ENCODE peak calls at places on chromosomes 16 and 17, in six cellular contexts. Y is M059J, O is GM13977, B is dorsolateral prefrontal cortex, H is NCI-H1105, E is A549. F is an unnamed sample.

GRCh38 chr16:84813141-84813933 is 6.4 kb upstream of the CRISPLD2 start:
- DNase-seq in E (no peak), H (no peak), B (no peak), Y (peak; percentile 75), O (no peak), F (no peak)

GRCh38 chr16:66474750-66475199 is 47.7 kb downstream of the BEAN1 start:
- DNase-seq in O (peak; percentile 89), B (no peak), Y (peak; percentile 39), E (no peak), H (peak; percentile 18), F (peak; percentile 77)

GRCh38 chr16:55711959-55712876 is 56.4 kb downstream of the SLC6A2 start:
- DNase-seq in B (peak; percentile 60), H (peak; percentile 82), Y (peak; percentile 57), O (peak; percentile 53), E (peak; percentile 70), F (peak; percentile 24)

GRCh38 chr16:1030381-1030901 is 42.1 kb upstream of the SSTR5 start:
- DNase-seq in O (no peak), H (no peak), B (no peak), E (no peak), Y (no peak), F (no peak)

GRCh38 chr16:521381-522210 is 5.9 kb upstream of the CAPN15 start:
- DNase-seq in B (no peak), O (no peak), H (no peak), E (no peak), Y (no peak), F (no peak)

GRCh38 chr17:67565068-67565467 is 152.7 kb upstream of the NOL11 start:
- DNase-seq in B (no peak), E (no peak), Y (no peak), H (no peak), O (no peak), F (no peak)

GRCh38 chr16:77556203-77556602 is 121.4 kb upstream of the ADAMTS18 start:
- DNase-seq in E (no peak), O (no peak), Y (peak; percentile 47), B (no peak), H (no peak), F (no peak)

GRCh38 chr17:292016-292415 is 60.6 kb downstream of the RPH3AL start:
- DNase-seq in Y (no peak), E (no peak), O (no peak), B (no peak), H (no peak), F (no peak)

GRCh38 chr16:87392823-87393679 is 915 bp downstream of the MAP1LC3B start:
- DNase-seq in O (no peak), E (peak; percentile 46), H (no peak), Y (peak; percentile 56), B (no peak), F (no peak)

GRCh38 chr17:64683791-64684190 is 21.7 kb upstream of the SMURF2 start:
- DNase-seq in B (no peak), Y (peak; percentile 74), E (no peak), O (no peak), H (no peak), F (no peak)

GRCh38 chr17:43416998-43417891 is 18.5 kb downstream of the ARL4D start:
- DNase-seq in O (no peak), H (peak; percentile 5), E (peak; percentile 40), B (peak; percentile 71), Y (no peak), F (no peak)

GRCh38 chr17:7219812-7220592 is at the start of the genes ACADVL and DLG4:
- DNase-seq in B (peak; percentile 92), Y (peak; percentile 94), H (peak; percentile 72), O (peak; percentile 94), E (peak; percentile 82), F (peak; percentile 14)

GRCh38 chr16:84308120-84308519 is 13.4 kb downstream of the WFDC1 start:
- DNase-seq in B (peak; percentile 16), E (peak; percentile 64), O (peak; percentile 44), H (no peak), Y (peak; percentile 48), F (no peak)

GRCh38 chr17:4365628-4366311 is 705 bp downstream of the UBE2G1 start:
- DNase-seq in H (peak; percentile 54), O (peak; percentile 14), Y (peak; percentile 32), E (peak; percentile 35), B (peak; percentile 31), F (no peak)

GRCh38 chr17:82296511-82297279 is 20.7 kb downstream of the CD7 start:
- DNase-seq in B (no peak), H (no peak), E (no peak), Y (no peak), O (no peak), F (no peak)

GRCh38 chr16:25161753-25162152 is 50.2 kb downstream of the LCMT1 start:
- DNase-seq in H (no peak), B (no peak), Y (no peak), E (no peak), O (no peak), F (no peak)

GRCh38 chr17:39197380-39198185 is at the start of gene CACNB1:
- DNase-seq in B (peak; percentile 79), Y (peak; percentile 73), H (peak; percentile 74), O (peak; percentile 92), E (peak; percentile 78), F (no peak)

GRCh38 chr16:85627102-85627834 is 14.1 kb downstream of the GSE1 start:
- DNase-seq in B (no peak), Y (no peak), O (no peak), E (no peak), H (no peak), F (no peak)

GRCh38 chr16:14527411-14528044 is 102.5 kb downstream of the PARN start:
- DNase-seq in O (no peak), E (peak; percentile 39), B (no peak), Y (no peak), H (no peak), F (no peak)

GRCh38 chr17:47208744-47209488 is at the start of gene MYL4:
- DNase-seq in B (no peak), O (no peak), E (no peak), H (no peak), Y (no peak), F (no peak)

GRCh38 chr16:56551796-56552738 is 12.8 kb upstream of the MT4 start:
- DNase-seq in Y (peak; percentile 22), B (peak; percentile 54), O (no peak), E (no peak), H (no peak), F (no peak)

GRCh38 chr17:52027620-52028019 is 130.9 kb downstream of the CA10 start:
- DNase-seq in H (no peak), O (no peak), E (peak; percentile 9), B (no peak), Y (peak; percentile 56), F (no peak)

GRCh38 chr16:69839798-69840409 is 77.8 kb downstream of the WWP2 start:
- DNase-seq in Y (no peak), B (peak; percentile 70), H (no peak), O (no peak), E (no peak), F (no peak)

GRCh38 chr17:2173005-2173404 is 118.1 kb downstream of the HIC1 start:
- DNase-seq in E (no peak), B (no peak), H (no peak), Y (no peak), O (no peak), F (peak; percentile 8)

GRCh38 chr17:67829331-67829730 is 4.0 kb downstream of the BPTF start:
- DNase-seq in Y (no peak), E (no peak), H (no peak), O (peak; percentile 52), B (no peak), F (no peak)

GRCh38 chr16:78200623-78201096 is 101.2 kb downstream of the WWOX start:
- DNase-seq in O (no peak), B (no peak), Y (no peak), H (no peak), E (no peak), F (no peak)

GRCh38 chr17:75088465-75088895 is 726 bp downstream of the SLC16A5 start:
- DNase-seq in E (peak; percentile 50), Y (no peak), H (no peak), B (no peak), O (no peak), F (no peak)

GRCh38 chr17:35807371-35808144 is 1.7 kb upstream of the TAF15 start:
- DNase-seq in Y (peak; percentile 72), E (no peak), H (no peak), B (no peak), O (no peak), F (no peak)